ENCODE peak calls at places on chromosome X, in seven cellular contexts. One of them, this sample, is unnamed.

GRCh38 chrX:138745215-138745614 is 33.7 kb upstream of the FGF13 start:
- DNase-seq in epithelial cell of esophagus: peak; percentile 55
- DNase-seq in fibroblast of villous mesenchyme: peak; percentile 43
- DNase-seq in astrocyte of the spinal cord: peak; percentile 45
- DNase-seq in MM.1S: peak; percentile 51
- DNase-seq in WERI-Rb-1: peak; percentile 25
- DNase-seq in heart right ventricle: no peak
- DNase-seq in this sample: peak; percentile 39

GRCh38 chrX:38796926-38797325 is 4.3 kb upstream of the MID1IP1 start:
- DNase-seq in WERI-Rb-1: no peak
- DNase-seq in astrocyte of the spinal cord: peak; percentile 58
- DNase-seq in fibroblast of villous mesenchyme: no peak
- DNase-seq in MM.1S: no peak
- DNase-seq in epithelial cell of esophagus: peak; percentile 50
- DNase-seq in heart right ventricle: no peak
- DNase-seq in this sample: no peak

GRCh38 chrX:143664302-143664701 is 28.4 kb upstream of the SLITRK4 start:
- DNase-seq in astrocyte of the spinal cord: peak; percentile 31
- DNase-seq in fibroblast of villous mesenchyme: peak; percentile 5
- DNase-seq in heart right ventricle: no peak
- DNase-seq in WERI-Rb-1: no peak
- DNase-seq in MM.1S: peak; percentile 50
- DNase-seq in epithelial cell of esophagus: peak; percentile 5
- DNase-seq in this sample: no peak

GRCh38 chrX:1196436-1196835 is 16.0 kb downstream of the CRLF2 start:
- DNase-seq in heart right ventricle: no peak
- DNase-seq in fibroblast of villous mesenchyme: no peak
- DNase-seq in WERI-Rb-1: no peak
- DNase-seq in MM.1S: no peak
- DNase-seq in astrocyte of the spinal cord: no peak
- DNase-seq in epithelial cell of esophagus: no peak
- DNase-seq in this sample: no peak

GRCh38 chrX:40031861-40032422 is 65.8 kb downstream of the BCOR start:
- DNase-seq in WERI-Rb-1: no peak
- DNase-seq in astrocyte of the spinal cord: no peak
- DNase-seq in heart right ventricle: no peak
- DNase-seq in MM.1S: no peak
- DNase-seq in epithelial cell of esophagus: no peak
- DNase-seq in fibroblast of villous mesenchyme: no peak
- DNase-seq in this sample: no peak

GRCh38 chrX:53265771-53266170 is 15.6 kb downstream of the IQSEC2 start:
- DNase-seq in fibroblast of villous mesenchyme: peak; percentile 72
- DNase-seq in epithelial cell of esophagus: peak; percentile 58
- DNase-seq in WERI-Rb-1: no peak
- DNase-seq in heart right ventricle: no peak
- DNase-seq in MM.1S: no peak
- DNase-seq in astrocyte of the spinal cord: peak; percentile 37
- DNase-seq in this sample: no peak

GRCh38 chrX:124211312-124211942 is 121.0 kb upstream of the TEX13D start:
- DNase-seq in WERI-Rb-1: peak; percentile 8
- DNase-seq in MM.1S: peak; percentile 48
- DNase-seq in astrocyte of the spinal cord: no peak
- DNase-seq in fibroblast of villous mesenchyme: peak; percentile 6
- DNase-seq in heart right ventricle: no peak
- DNase-seq in epithelial cell of esophagus: peak; percentile 44
- DNase-seq in this sample: no peak

GRCh38 chrX:154775611-154776349 is 13.1 kb downstream of the DKC1 start:
- DNase-seq in fibroblast of villous mesenchyme: peak; percentile 19
- DNase-seq in epithelial cell of esophagus: peak; percentile 69
- DNase-seq in MM.1S: peak; percentile 19
- DNase-seq in WERI-Rb-1: no peak
- DNase-seq in heart right ventricle: no peak
- DNase-seq in astrocyte of the spinal cord: no peak
- DNase-seq in this sample: no peak

GRCh38 chrX:70479197-70479969 is 34.7 kb downstream of the DLG3 start:
- DNase-seq in WERI-Rb-1: no peak
- DNase-seq in heart right ventricle: no peak
- DNase-seq in astrocyte of the spinal cord: peak; percentile 83
- DNase-seq in MM.1S: no peak
- DNase-seq in fibroblast of villous mesenchyme: peak; percentile 83
- DNase-seq in epithelial cell of esophagus: peak; percentile 69
- DNase-seq in this sample: no peak

GRCh38 chrX:136711147-136711546 is 63.2 kb downstream of the CD40LG start:
- DNase-seq in astrocyte of the spinal cord: peak; percentile 53
- DNase-seq in fibroblast of villous mesenchyme: peak; percentile 51
- DNase-seq in WERI-Rb-1: peak; percentile 20
- DNase-seq in epithelial cell of esophagus: peak; percentile 43
- DNase-seq in heart right ventricle: peak; percentile 30
- DNase-seq in MM.1S: peak; percentile 59
- DNase-seq in this sample: peak; percentile 15

GRCh38 chrX:100802843-100803242 is 17.3 kb upstream of the CSTF2 start:
- DNase-seq in astrocyte of the spinal cord: no peak
- DNase-seq in heart right ventricle: no peak
- DNase-seq in WERI-Rb-1: no peak
- DNase-seq in epithelial cell of esophagus: no peak
- DNase-seq in MM.1S: no peak
- DNase-seq in fibroblast of villous mesenchyme: no peak
- DNase-seq in this sample: no peak

GRCh38 chrX:111165902-111166301 is 69.9 kb downstream of the PAK3 start:
- DNase-seq in epithelial cell of esophagus: no peak
- DNase-seq in heart right ventricle: no peak
- DNase-seq in MM.1S: no peak
- DNase-seq in fibroblast of villous mesenchyme: no peak
- DNase-seq in WERI-Rb-1: no peak
- DNase-seq in astrocyte of the spinal cord: no peak
- DNase-seq in this sample: no peak

GRCh38 chrX:23514082-23514481 is 153.2 kb upstream of the PRDX4 start:
- DNase-seq in WERI-Rb-1: no peak
- DNase-seq in MM.1S: no peak
- DNase-seq in astrocyte of the spinal cord: no peak
- DNase-seq in heart right ventricle: no peak
- DNase-seq in epithelial cell of esophagus: no peak
- DNase-seq in fibroblast of villous mesenchyme: no peak
- DNase-seq in this sample: no peak

GRCh38 chrX:105636667-105637066 is 185.7 kb upstream of the NRK start:
- DNase-seq in WERI-Rb-1: no peak
- DNase-seq in MM.1S: no peak
- DNase-seq in fibroblast of villous mesenchyme: peak; percentile 13
- DNase-seq in heart right ventricle: no peak
- DNase-seq in astrocyte of the spinal cord: no peak
- DNase-seq in epithelial cell of esophagus: no peak
- DNase-seq in this sample: peak; percentile 33

GRCh38 chrX:40964008-40964407 is 121.2 kb upstream of the USP9X start:
- DNase-seq in fibroblast of villous mesenchyme: no peak
- DNase-seq in WERI-Rb-1: no peak
- DNase-seq in MM.1S: no peak
- DNase-seq in astrocyte of the spinal cord: no peak
- DNase-seq in epithelial cell of esophagus: no peak
- DNase-seq in heart right ventricle: no peak
- DNase-seq in this sample: no peak

GRCh38 chrX:24899391-24899790 is 116.4 kb downstream of the ARX start:
- DNase-seq in WERI-Rb-1: no peak
- DNase-seq in heart right ventricle: no peak
- DNase-seq in astrocyte of the spinal cord: no peak
- DNase-seq in epithelial cell of esophagus: no peak
- DNase-seq in MM.1S: no peak
- DNase-seq in fibroblast of villous mesenchyme: peak; percentile 13
- DNase-seq in this sample: no peak

GRCh38 chrX:46860536-46860935 is 23.7 kb downstream of the RP2 start:
- DNase-seq in epithelial cell of esophagus: no peak
- DNase-seq in astrocyte of the spinal cord: no peak
- DNase-seq in WERI-Rb-1: no peak
- DNase-seq in heart right ventricle: no peak
- DNase-seq in MM.1S: no peak
- DNase-seq in fibroblast of villous mesenchyme: no peak
- DNase-seq in this sample: no peak

GRCh38 chrX:8971116-8971515 is 62.8 kb downstream of the FAM9B start:
- DNase-seq in MM.1S: peak; percentile 67
- DNase-seq in fibroblast of villous mesenchyme: peak; percentile 67
- DNase-seq in WERI-Rb-1: no peak
- DNase-seq in epithelial cell of esophagus: peak; percentile 53
- DNase-seq in heart right ventricle: no peak
- DNase-seq in astrocyte of the spinal cord: peak; percentile 63
- DNase-seq in this sample: no peak
- TF ChIP-seq CTCF in MM.1S: peak; percentile 44
- TF ChIP-seq CTCF in fibroblast of villous mesenchyme: peak; percentile 49
- TF ChIP-seq CTCF in WERI-Rb-1: peak; percentile 15
- TF ChIP-seq CTCF in epithelial cell of esophagus: peak; percentile 34
- TF ChIP-seq CTCF in heart right ventricle: peak; percentile 32
- TF ChIP-seq CTCF in astrocyte of the spinal cord: peak; percentile 30
- TF ChIP-seq CTCF in this sample: no peak

GRCh38 chrX:69060631-69061408 is 104.4 kb downstream of the PJA1 start:
- DNase-seq in astrocyte of the spinal cord: peak; percentile 34
- DNase-seq in fibroblast of villous mesenchyme: peak; percentile 38
- DNase-seq in MM.1S: no peak
- DNase-seq in epithelial cell of esophagus: peak; percentile 18
- DNase-seq in heart right ventricle: peak; percentile 22
- DNase-seq in WERI-Rb-1: peak; percentile 48
- DNase-seq in this sample: peak; percentile 43
- TF ChIP-seq CTCF in astrocyte of the spinal cord: peak; percentile 39
- TF ChIP-seq CTCF in fibroblast of villous mesenchyme: peak; percentile 59
- TF ChIP-seq CTCF in MM.1S: no peak
- TF ChIP-seq CTCF in epithelial cell of esophagus: peak; percentile 19
- TF ChIP-seq CTCF in heart right ventricle: peak; percentile 46
- TF ChIP-seq CTCF in WERI-Rb-1: peak; percentile 65
- TF ChIP-seq CTCF in this sample: peak; percentile 23

DNA sequence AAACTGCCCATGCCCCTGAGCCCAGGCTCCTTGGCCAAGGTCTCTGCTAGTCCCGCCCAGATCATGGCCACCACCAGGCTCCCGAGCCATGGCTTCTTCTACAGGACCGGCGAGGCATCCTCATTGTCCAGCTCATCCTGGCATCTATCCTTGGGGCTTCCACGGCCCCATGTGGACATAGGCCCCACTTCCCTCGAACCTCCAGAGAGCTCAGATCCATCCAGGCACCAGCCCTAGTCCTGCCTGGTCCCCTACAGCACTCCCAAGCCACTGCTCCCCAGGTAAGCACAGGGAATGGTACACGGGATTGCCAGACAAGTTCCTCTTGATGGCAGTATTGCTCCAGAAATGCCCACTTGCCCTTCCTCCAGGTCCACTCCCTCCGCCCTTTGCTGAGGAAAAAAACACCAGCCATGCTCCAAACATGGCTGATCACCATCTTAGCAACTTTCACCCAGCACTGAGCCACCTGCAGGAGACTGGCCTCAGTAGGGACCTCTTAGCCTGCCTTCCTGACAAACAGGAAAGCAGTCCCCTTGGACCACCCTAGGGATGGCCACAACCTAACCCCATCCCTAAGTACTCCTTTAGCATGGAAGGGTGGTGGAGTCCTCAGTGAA is 272.1 kb upstream of the AGTR2 start:
- DNase-seq in MM.1S: peak; percentile 79
- DNase-seq in heart right ventricle: no peak
- DNase-seq in epithelial cell of esophagus: no peak
- DNase-seq in WERI-Rb-1: peak; percentile 97
- DNase-seq in astrocyte of the spinal cord: peak; percentile 35
- DNase-seq in fibroblast of villous mesenchyme: peak; percentile 30
- DNase-seq in this sample: no peak
- TF ChIP-seq CTCF in MM.1S: peak; percentile 43
- TF ChIP-seq CTCF in heart right ventricle: no peak
- TF ChIP-seq CTCF in epithelial cell of esophagus: no peak
- TF ChIP-seq CTCF in WERI-Rb-1: peak; percentile 84
- TF ChIP-seq CTCF in astrocyte of the spinal cord: no peak
- TF ChIP-seq CTCF in fibroblast of villous mesenchyme: peak; percentile 8
- TF ChIP-seq CTCF in this sample: no peak

DNA sequence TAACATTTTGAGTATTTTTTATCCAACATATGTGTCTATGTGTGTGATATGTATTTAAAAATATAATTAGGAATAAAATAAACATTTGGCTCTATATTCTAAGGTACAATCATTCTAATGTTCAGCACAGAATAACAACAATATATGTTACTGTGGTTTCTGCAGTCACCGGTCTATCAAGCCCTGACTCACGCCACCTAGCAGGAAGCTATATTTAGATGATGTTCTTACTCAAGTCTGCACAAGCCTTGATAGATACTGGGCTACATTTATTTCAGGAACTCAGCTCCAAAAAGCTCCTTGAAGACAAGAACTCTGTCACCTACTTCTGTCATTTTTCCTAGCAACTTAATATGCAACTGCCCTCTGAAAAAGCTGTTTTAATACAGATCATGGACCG is 152.0 kb upstream of the FTHL17 start:
- DNase-seq in astrocyte of the spinal cord: peak; percentile 58
- DNase-seq in heart right ventricle: no peak
- DNase-seq in WERI-Rb-1: no peak
- DNase-seq in epithelial cell of esophagus: peak; percentile 88
- DNase-seq in fibroblast of villous mesenchyme: peak; percentile 60
- DNase-seq in MM.1S: no peak
- DNase-seq in this sample: no peak
- TF ChIP-seq CTCF in astrocyte of the spinal cord: no peak
- TF ChIP-seq CTCF in heart right ventricle: no peak
- TF ChIP-seq CTCF in WERI-Rb-1: no peak
- TF ChIP-seq CTCF in epithelial cell of esophagus: no peak
- TF ChIP-seq CTCF in fibroblast of villous mesenchyme: no peak
- TF ChIP-seq CTCF in MM.1S: no peak
- TF ChIP-seq CTCF in this sample: no peak

GRCh38 chrX:130263016-130263415 is 5.7 kb downstream of the ZNF280C start:
- DNase-seq in fibroblast of villous mesenchyme: peak; percentile 16
- DNase-seq in MM.1S: no peak
- DNase-seq in epithelial cell of esophagus: no peak
- DNase-seq in heart right ventricle: no peak
- DNase-seq in astrocyte of the spinal cord: no peak
- DNase-seq in WERI-Rb-1: no peak
- DNase-seq in this sample: no peak

GRCh38 chrX:130264573-130264972 is 4.1 kb downstream of the ZNF280C start:
- DNase-seq in MM.1S: peak; percentile 31
- DNase-seq in fibroblast of villous mesenchyme: peak; percentile 32
- DNase-seq in astrocyte of the spinal cord: no peak
- DNase-seq in epithelial cell of esophagus: peak; percentile 39
- DNase-seq in heart right ventricle: no peak
- DNase-seq in WERI-Rb-1: no peak
- DNase-seq in this sample: no peak

GRCh38 chrX:130268500-130269170 is at the start of gene ZNF280C:
- DNase-seq in heart right ventricle: peak; percentile 87
- DNase-seq in epithelial cell of esophagus: peak; percentile 89
- DNase-seq in fibroblast of villous mesenchyme: peak; percentile 92
- DNase-seq in astrocyte of the spinal cord: peak; percentile 94
- DNase-seq in WERI-Rb-1: peak; percentile 94
- DNase-seq in MM.1S: peak; percentile 93
- DNase-seq in this sample: peak; percentile 77
- TF ChIP-seq CTCF in heart right ventricle: no peak
- TF ChIP-seq CTCF in epithelial cell of esophagus: peak; percentile 31
- TF ChIP-seq CTCF in fibroblast of villous mesenchyme: peak; percentile 26
- TF ChIP-seq CTCF in astrocyte of the spinal cord: peak; percentile 26
- TF ChIP-seq CTCF in WERI-Rb-1: peak; percentile 50
- TF ChIP-seq CTCF in MM.1S: peak; percentile 33
- TF ChIP-seq CTCF in this sample: no peak

This sample was measured in nephron progenitor cell.